ENCODE peak calls at places on chromosomes 16 and 17, in seven cellular contexts. One of them, this sample, is unnamed.

GRCh38 chr17:9056566-9056965 is 35.3 kb downstream of the NTN1 start:
- DNase-seq in stimulated activated naive CD8-positive, alpha-beta T cell treated with anti-CD3 and anti-CD28 coated beads, Interleukin-15, Interleukin-2, amounts not matched to agents 100 U/mL and 50 U/mL, for 24 hours: no peak
- DNase-seq in activated CD4-positive, alpha-beta T cell treated with anti-CD3 and anti-CD28 coated beads, Interleukin-2, amount 10 ng/mL, durations not matched to agents 7 days and 5 days: no peak
- DNase-seq in RPMI7951: no peak
- DNase-seq in NCI-H460: no peak
- DNase-seq in GM04504: no peak
- DNase-seq in AG20443: no peak
- DNase-seq in this sample: no peak

GRCh38 chr16:73192227-73192894 is 144.4 kb upstream of the ZFHX3 start:
- DNase-seq in stimulated activated naive CD8-positive, alpha-beta T cell treated with anti-CD3 and anti-CD28 coated beads, Interleukin-15, Interleukin-2, amounts not matched to agents 100 U/mL and 50 U/mL, for 24 hours: no peak
- DNase-seq in activated CD4-positive, alpha-beta T cell treated with anti-CD3 and anti-CD28 coated beads, Interleukin-2, amount 10 ng/mL, durations not matched to agents 7 days and 5 days: no peak
- DNase-seq in RPMI7951: peak
- DNase-seq in NCI-H460: no peak
- DNase-seq in GM04504: peak
- DNase-seq in AG20443: peak
- DNase-seq in this sample: no peak

GRCh38 chr16:89506791-89507191 is 1.4 kb upstream of the SPG7 start:
- DNase-seq in stimulated activated naive CD8-positive, alpha-beta T cell treated with anti-CD3 and anti-CD28 coated beads, Interleukin-15, Interleukin-2, amounts not matched to agents 100 U/mL and 50 U/mL, for 24 hours: peak
- DNase-seq in activated CD4-positive, alpha-beta T cell treated with anti-CD3 and anti-CD28 coated beads, Interleukin-2, amount 10 ng/mL, durations not matched to agents 7 days and 5 days: peak
- DNase-seq in RPMI7951: peak
- DNase-seq in NCI-H460: no peak
- DNase-seq in GM04504: no peak
- DNase-seq in AG20443: no peak
- DNase-seq in this sample: peak

GRCh38 chr16:4261557-4262172 is 11.2 kb downstream of the TFAP4 start:
- DNase-seq in stimulated activated naive CD8-positive, alpha-beta T cell treated with anti-CD3 and anti-CD28 coated beads, Interleukin-15, Interleukin-2, amounts not matched to agents 100 U/mL and 50 U/mL, for 24 hours: peak
- DNase-seq in activated CD4-positive, alpha-beta T cell treated with anti-CD3 and anti-CD28 coated beads, Interleukin-2, amount 10 ng/mL, durations not matched to agents 7 days and 5 days: peak
- DNase-seq in RPMI7951: no peak
- DNase-seq in NCI-H460: no peak
- DNase-seq in GM04504: no peak
- DNase-seq in AG20443: peak
- DNase-seq in this sample: peak

GRCh38 chr17:60585887-60586286 is 14.1 kb upstream of the PPM1D start:
- DNase-seq in stimulated activated naive CD8-positive, alpha-beta T cell treated with anti-CD3 and anti-CD28 coated beads, Interleukin-15, Interleukin-2, amounts not matched to agents 100 U/mL and 50 U/mL, for 24 hours: no peak
- DNase-seq in activated CD4-positive, alpha-beta T cell treated with anti-CD3 and anti-CD28 coated beads, Interleukin-2, amount 10 ng/mL, durations not matched to agents 7 days and 5 days: no peak
- DNase-seq in RPMI7951: no peak
- DNase-seq in NCI-H460: no peak
- DNase-seq in GM04504: no peak
- DNase-seq in AG20443: no peak
- DNase-seq in this sample: no peak

GRCh38 chr17:2344528-2344927 is 7.2 kb downstream of the SGSM2 start:
- DNase-seq in stimulated activated naive CD8-positive, alpha-beta T cell treated with anti-CD3 and anti-CD28 coated beads, Interleukin-15, Interleukin-2, amounts not matched to agents 100 U/mL and 50 U/mL, for 24 hours: no peak
- DNase-seq in activated CD4-positive, alpha-beta T cell treated with anti-CD3 and anti-CD28 coated beads, Interleukin-2, amount 10 ng/mL, durations not matched to agents 7 days and 5 days: no peak
- DNase-seq in RPMI7951: no peak
- DNase-seq in NCI-H460: no peak
- DNase-seq in GM04504: no peak
- DNase-seq in AG20443: no peak
- DNase-seq in this sample: no peak

GRCh38 chr17:76376318-76377133 is 7.9 kb upstream of the SPHK1 start:
- DNase-seq in stimulated activated naive CD8-positive, alpha-beta T cell treated with anti-CD3 and anti-CD28 coated beads, Interleukin-15, Interleukin-2, amounts not matched to agents 100 U/mL and 50 U/mL, for 24 hours: no peak
- DNase-seq in activated CD4-positive, alpha-beta T cell treated with anti-CD3 and anti-CD28 coated beads, Interleukin-2, amount 10 ng/mL, durations not matched to agents 7 days and 5 days: no peak
- DNase-seq in RPMI7951: no peak
- DNase-seq in NCI-H460: no peak
- DNase-seq in GM04504: no peak
- DNase-seq in AG20443: no peak
- DNase-seq in this sample: no peak

GRCh38 chr16:27748868-27749546 is 199.1 kb downstream of the KATNIP start:
- DNase-seq in stimulated activated naive CD8-positive, alpha-beta T cell treated with anti-CD3 and anti-CD28 coated beads, Interleukin-15, Interleukin-2, amounts not matched to agents 100 U/mL and 50 U/mL, for 24 hours: peak
- DNase-seq in activated CD4-positive, alpha-beta T cell treated with anti-CD3 and anti-CD28 coated beads, Interleukin-2, amount 10 ng/mL, durations not matched to agents 7 days and 5 days: peak
- DNase-seq in RPMI7951: peak
- DNase-seq in NCI-H460: peak
- DNase-seq in GM04504: peak
- DNase-seq in AG20443: peak
- DNase-seq in this sample: no peak

GRCh38 chr16:30183961-30184429 is 593 bp downstream of the CORO1A start:
- DNase-seq in stimulated activated naive CD8-positive, alpha-beta T cell treated with anti-CD3 and anti-CD28 coated beads, Interleukin-15, Interleukin-2, amounts not matched to agents 100 U/mL and 50 U/mL, for 24 hours: peak
- DNase-seq in activated CD4-positive, alpha-beta T cell treated with anti-CD3 and anti-CD28 coated beads, Interleukin-2, amount 10 ng/mL, durations not matched to agents 7 days and 5 days: peak
- DNase-seq in RPMI7951: no peak
- DNase-seq in NCI-H460: no peak
- DNase-seq in GM04504: no peak
- DNase-seq in AG20443: peak
- DNase-seq in this sample: peak

GRCh38 chr17:17570207-17570797 is 21.2 kb downstream of the PEMT start:
- DNase-seq in stimulated activated naive CD8-positive, alpha-beta T cell treated with anti-CD3 and anti-CD28 coated beads, Interleukin-15, Interleukin-2, amounts not matched to agents 100 U/mL and 50 U/mL, for 24 hours: no peak
- DNase-seq in activated CD4-positive, alpha-beta T cell treated with anti-CD3 and anti-CD28 coated beads, Interleukin-2, amount 10 ng/mL, durations not matched to agents 7 days and 5 days: no peak
- DNase-seq in RPMI7951: peak
- DNase-seq in NCI-H460: peak
- DNase-seq in GM04504: no peak
- DNase-seq in AG20443: peak
- DNase-seq in this sample: peak

GRCh38 chr17:68614718-68615117 is 13.6 kb upstream of the FAM20A start:
- DNase-seq in stimulated activated naive CD8-positive, alpha-beta T cell treated with anti-CD3 and anti-CD28 coated beads, Interleukin-15, Interleukin-2, amounts not matched to agents 100 U/mL and 50 U/mL, for 24 hours: no peak
- DNase-seq in activated CD4-positive, alpha-beta T cell treated with anti-CD3 and anti-CD28 coated beads, Interleukin-2, amount 10 ng/mL, durations not matched to agents 7 days and 5 days: no peak
- DNase-seq in RPMI7951: no peak
- DNase-seq in NCI-H460: no peak
- DNase-seq in GM04504: no peak
- DNase-seq in AG20443: no peak
- DNase-seq in this sample: no peak

GRCh38 chr16:20871935-20872815 is 28.0 kb downstream of the DCUN1D3 start:
- DNase-seq in stimulated activated naive CD8-positive, alpha-beta T cell treated with anti-CD3 and anti-CD28 coated beads, Interleukin-15, Interleukin-2, amounts not matched to agents 100 U/mL and 50 U/mL, for 24 hours: no peak
- DNase-seq in activated CD4-positive, alpha-beta T cell treated with anti-CD3 and anti-CD28 coated beads, Interleukin-2, amount 10 ng/mL, durations not matched to agents 7 days and 5 days: no peak
- DNase-seq in RPMI7951: no peak
- DNase-seq in NCI-H460: no peak
- DNase-seq in GM04504: no peak
- DNase-seq in AG20443: no peak
- DNase-seq in this sample: no peak

GRCh38 chr16:12588510-12588909 is 215.2 kb downstream of the CPPED1 start:
- DNase-seq in stimulated activated naive CD8-positive, alpha-beta T cell treated with anti-CD3 and anti-CD28 coated beads, Interleukin-15, Interleukin-2, amounts not matched to agents 100 U/mL and 50 U/mL, for 24 hours: no peak
- DNase-seq in activated CD4-positive, alpha-beta T cell treated with anti-CD3 and anti-CD28 coated beads, Interleukin-2, amount 10 ng/mL, durations not matched to agents 7 days and 5 days: no peak
- DNase-seq in RPMI7951: no peak
- DNase-seq in NCI-H460: no peak
- DNase-seq in GM04504: no peak
- DNase-seq in AG20443: no peak
- DNase-seq in this sample: no peak

GRCh38 chr16:79767597-79768280 is 167.2 kb upstream of the MAF start:
- DNase-seq in stimulated activated naive CD8-positive, alpha-beta T cell treated with anti-CD3 and anti-CD28 coated beads, Interleukin-15, Interleukin-2, amounts not matched to agents 100 U/mL and 50 U/mL, for 24 hours: no peak
- DNase-seq in activated CD4-positive, alpha-beta T cell treated with anti-CD3 and anti-CD28 coated beads, Interleukin-2, amount 10 ng/mL, durations not matched to agents 7 days and 5 days: no peak
- DNase-seq in RPMI7951: peak
- DNase-seq in NCI-H460: peak
- DNase-seq in GM04504: peak
- DNase-seq in AG20443: peak
- DNase-seq in this sample: no peak

GRCh38 chr16:25093208-25094061 is 18.1 kb upstream of the LCMT1 start:
- DNase-seq in stimulated activated naive CD8-positive, alpha-beta T cell treated with anti-CD3 and anti-CD28 coated beads, Interleukin-15, Interleukin-2, amounts not matched to agents 100 U/mL and 50 U/mL, for 24 hours: no peak
- DNase-seq in activated CD4-positive, alpha-beta T cell treated with anti-CD3 and anti-CD28 coated beads, Interleukin-2, amount 10 ng/mL, durations not matched to agents 7 days and 5 days: no peak
- DNase-seq in RPMI7951: no peak
- DNase-seq in NCI-H460: no peak
- DNase-seq in GM04504: no peak
- DNase-seq in AG20443: no peak
- DNase-seq in this sample: peak

GRCh38 chr17:66523378-66524174 is 221.2 kb downstream of the PRKCA start:
- DNase-seq in stimulated activated naive CD8-positive, alpha-beta T cell treated with anti-CD3 and anti-CD28 coated beads, Interleukin-15, Interleukin-2, amounts not matched to agents 100 U/mL and 50 U/mL, for 24 hours: no peak
- DNase-seq in activated CD4-positive, alpha-beta T cell treated with anti-CD3 and anti-CD28 coated beads, Interleukin-2, amount 10 ng/mL, durations not matched to agents 7 days and 5 days: no peak
- DNase-seq in RPMI7951: no peak
- DNase-seq in NCI-H460: no peak
- DNase-seq in GM04504: no peak
- DNase-seq in AG20443: peak
- DNase-seq in this sample: no peak

GRCh38 chr17:83201206-83202001 is 122.0 kb downstream of the METRNL start:
- DNase-seq in stimulated activated naive CD8-positive, alpha-beta T cell treated with anti-CD3 and anti-CD28 coated beads, Interleukin-15, Interleukin-2, amounts not matched to agents 100 U/mL and 50 U/mL, for 24 hours: no peak
- DNase-seq in activated CD4-positive, alpha-beta T cell treated with anti-CD3 and anti-CD28 coated beads, Interleukin-2, amount 10 ng/mL, durations not matched to agents 7 days and 5 days: peak
- DNase-seq in RPMI7951: no peak
- DNase-seq in NCI-H460: no peak
- DNase-seq in GM04504: no peak
- DNase-seq in AG20443: no peak
- DNase-seq in this sample: no peak

GRCh38 chr16:75379911-75380847 is 53.1 kb downstream of the CFDP1 start:
- DNase-seq in stimulated activated naive CD8-positive, alpha-beta T cell treated with anti-CD3 and anti-CD28 coated beads, Interleukin-15, Interleukin-2, amounts not matched to agents 100 U/mL and 50 U/mL, for 24 hours: peak
- DNase-seq in activated CD4-positive, alpha-beta T cell treated with anti-CD3 and anti-CD28 coated beads, Interleukin-2, amount 10 ng/mL, durations not matched to agents 7 days and 5 days: peak
- DNase-seq in RPMI7951: peak
- DNase-seq in NCI-H460: no peak
- DNase-seq in GM04504: no peak
- DNase-seq in AG20443: no peak
- DNase-seq in this sample: peak

GRCh38 chr16:53147500-53148065 is 92.8 kb downstream of the CHD9 start:
- DNase-seq in stimulated activated naive CD8-positive, alpha-beta T cell treated with anti-CD3 and anti-CD28 coated beads, Interleukin-15, Interleukin-2, amounts not matched to agents 100 U/mL and 50 U/mL, for 24 hours: no peak
- DNase-seq in activated CD4-positive, alpha-beta T cell treated with anti-CD3 and anti-CD28 coated beads, Interleukin-2, amount 10 ng/mL, durations not matched to agents 7 days and 5 days: no peak
- DNase-seq in RPMI7951: no peak
- DNase-seq in NCI-H460: no peak
- DNase-seq in GM04504: no peak
- DNase-seq in AG20443: no peak
- DNase-seq in this sample: no peak

GRCh38 chr16:2751577-2752034 is 832 bp upstream of the SRRM2 start:
- DNase-seq in stimulated activated naive CD8-positive, alpha-beta T cell treated with anti-CD3 and anti-CD28 coated beads, Interleukin-15, Interleukin-2, amounts not matched to agents 100 U/mL and 50 U/mL, for 24 hours: no peak
- DNase-seq in activated CD4-positive, alpha-beta T cell treated with anti-CD3 and anti-CD28 coated beads, Interleukin-2, amount 10 ng/mL, durations not matched to agents 7 days and 5 days: no peak
- DNase-seq in RPMI7951: no peak
- DNase-seq in NCI-H460: no peak
- DNase-seq in GM04504: no peak
- DNase-seq in AG20443: no peak
- DNase-seq in this sample: no peak

GRCh38 chr17:45813051-45813731 is 29.1 kb downstream of the CRHR1 start:
- DNase-seq in stimulated activated naive CD8-positive, alpha-beta T cell treated with anti-CD3 and anti-CD28 coated beads, Interleukin-15, Interleukin-2, amounts not matched to agents 100 U/mL and 50 U/mL, for 24 hours: no peak
- DNase-seq in activated CD4-positive, alpha-beta T cell treated with anti-CD3 and anti-CD28 coated beads, Interleukin-2, amount 10 ng/mL, durations not matched to agents 7 days and 5 days: no peak
- DNase-seq in RPMI7951: no peak
- DNase-seq in NCI-H460: no peak
- DNase-seq in GM04504: no peak
- DNase-seq in AG20443: no peak
- DNase-seq in this sample: no peak

GRCh38 chr16:75455677-75456076 is 8.8 kb downstream of the TMEM170A start:
- DNase-seq in stimulated activated naive CD8-positive, alpha-beta T cell treated with anti-CD3 and anti-CD28 coated beads, Interleukin-15, Interleukin-2, amounts not matched to agents 100 U/mL and 50 U/mL, for 24 hours: no peak
- DNase-seq in activated CD4-positive, alpha-beta T cell treated with anti-CD3 and anti-CD28 coated beads, Interleukin-2, amount 10 ng/mL, durations not matched to agents 7 days and 5 days: no peak
- DNase-seq in RPMI7951: no peak
- DNase-seq in NCI-H460: no peak
- DNase-seq in GM04504: no peak
- DNase-seq in AG20443: no peak
- DNase-seq in this sample: no peak

GRCh38 chr16:61834082-61834481 is 202.2 kb downstream of the CDH8 start:
- DNase-seq in stimulated activated naive CD8-positive, alpha-beta T cell treated with anti-CD3 and anti-CD28 coated beads, Interleukin-15, Interleukin-2, amounts not matched to agents 100 U/mL and 50 U/mL, for 24 hours: no peak
- DNase-seq in activated CD4-positive, alpha-beta T cell treated with anti-CD3 and anti-CD28 coated beads, Interleukin-2, amount 10 ng/mL, durations not matched to agents 7 days and 5 days: no peak
- DNase-seq in RPMI7951: no peak
- DNase-seq in NCI-H460: no peak
- DNase-seq in GM04504: no peak
- DNase-seq in AG20443: peak
- DNase-seq in this sample: no peak

GRCh38 chr16:4179020-4179419 is 62.8 kb upstream of the ADCY9 start:
- DNase-seq in stimulated activated naive CD8-positive, alpha-beta T cell treated with anti-CD3 and anti-CD28 coated beads, Interleukin-15, Interleukin-2, amounts not matched to agents 100 U/mL and 50 U/mL, for 24 hours: no peak
- DNase-seq in activated CD4-positive, alpha-beta T cell treated with anti-CD3 and anti-CD28 coated beads, Interleukin-2, amount 10 ng/mL, durations not matched to agents 7 days and 5 days: no peak
- DNase-seq in RPMI7951: no peak
- DNase-seq in NCI-H460: no peak
- DNase-seq in GM04504: no peak
- DNase-seq in AG20443: peak
- DNase-seq in this sample: no peak

GRCh38 chr17:14464741-14465140 is 163.9 kb downstream of the HS3ST3B1 start:
- DNase-seq in stimulated activated naive CD8-positive, alpha-beta T cell treated with anti-CD3 and anti-CD28 coated beads, Interleukin-15, Interleukin-2, amounts not matched to agents 100 U/mL and 50 U/mL, for 24 hours: no peak
- DNase-seq in activated CD4-positive, alpha-beta T cell treated with anti-CD3 and anti-CD28 coated beads, Interleukin-2, amount 10 ng/mL, durations not matched to agents 7 days and 5 days: no peak
- DNase-seq in RPMI7951: peak
- DNase-seq in NCI-H460: no peak
- DNase-seq in GM04504: peak
- DNase-seq in AG20443: peak
- DNase-seq in this sample: no peak

GRCh38 chr16:11683140-11683539 is 14.9 kb downstream of the SNN start:
- DNase-seq in stimulated activated naive CD8-positive, alpha-beta T cell treated with anti-CD3 and anti-CD28 coated beads, Interleukin-15, Interleukin-2, amounts not matched to agents 100 U/mL and 50 U/mL, for 24 hours: no peak
- DNase-seq in activated CD4-positive, alpha-beta T cell treated with anti-CD3 and anti-CD28 coated beads, Interleukin-2, amount 10 ng/mL, durations not matched to agents 7 days and 5 days: no peak
- DNase-seq in RPMI7951: no peak
- DNase-seq in NCI-H460: no peak
- DNase-seq in GM04504: no peak
- DNase-seq in AG20443: no peak
- DNase-seq in this sample: no peak

GRCh38 chr16:71788578-71788977 is 20.1 kb downstream of the AP1G1 start:
- DNase-seq in stimulated activated naive CD8-positive, alpha-beta T cell treated with anti-CD3 and anti-CD28 coated beads, Interleukin-15, Interleukin-2, amounts not matched to agents 100 U/mL and 50 U/mL, for 24 hours: no peak
- DNase-seq in activated CD4-positive, alpha-beta T cell treated with anti-CD3 and anti-CD28 coated beads, Interleukin-2, amount 10 ng/mL, durations not matched to agents 7 days and 5 days: no peak
- DNase-seq in RPMI7951: no peak
- DNase-seq in NCI-H460: no peak
- DNase-seq in GM04504: no peak
- DNase-seq in AG20443: no peak
- DNase-seq in this sample: no peak

GRCh38 chr17:27701963-27702362 is 71.0 kb downstream of the LGALS9 start:
- DNase-seq in stimulated activated naive CD8-positive, alpha-beta T cell treated with anti-CD3 and anti-CD28 coated beads, Interleukin-15, Interleukin-2, amounts not matched to agents 100 U/mL and 50 U/mL, for 24 hours: no peak
- DNase-seq in activated CD4-positive, alpha-beta T cell treated with anti-CD3 and anti-CD28 coated beads, Interleukin-2, amount 10 ng/mL, durations not matched to agents 7 days and 5 days: no peak
- DNase-seq in RPMI7951: no peak
- DNase-seq in NCI-H460: no peak
- DNase-seq in GM04504: no peak
- DNase-seq in AG20443: no peak
- DNase-seq in this sample: no peak

GRCh38 chr17:5364156-5364555 is 55.3 kb downstream of the NUP88 start:
- DNase-seq in stimulated activated naive CD8-positive, alpha-beta T cell treated with anti-CD3 and anti-CD28 coated beads, Interleukin-15, Interleukin-2, amounts not matched to agents 100 U/mL and 50 U/mL, for 24 hours: no peak
- DNase-seq in activated CD4-positive, alpha-beta T cell treated with anti-CD3 and anti-CD28 coated beads, Interleukin-2, amount 10 ng/mL, durations not matched to agents 7 days and 5 days: no peak
- DNase-seq in RPMI7951: no peak
- DNase-seq in NCI-H460: no peak
- DNase-seq in GM04504: peak
- DNase-seq in AG20443: peak
- DNase-seq in this sample: no peak

GRCh38 chr16:72673118-72673517 is 374.8 kb downstream of the ZFHX3 start:
- DNase-seq in stimulated activated naive CD8-positive, alpha-beta T cell treated with anti-CD3 and anti-CD28 coated beads, Interleukin-15, Interleukin-2, amounts not matched to agents 100 U/mL and 50 U/mL, for 24 hours: no peak
- DNase-seq in activated CD4-positive, alpha-beta T cell treated with anti-CD3 and anti-CD28 coated beads, Interleukin-2, amount 10 ng/mL, durations not matched to agents 7 days and 5 days: no peak
- DNase-seq in RPMI7951: no peak
- DNase-seq in NCI-H460: no peak
- DNase-seq in GM04504: no peak
- DNase-seq in AG20443: no peak
- DNase-seq in this sample: no peak

GRCh38 chr17:29154516-29155234 is 25.5 kb downstream of the MYO18A start:
- DNase-seq in stimulated activated naive CD8-positive, alpha-beta T cell treated with anti-CD3 and anti-CD28 coated beads, Interleukin-15, Interleukin-2, amounts not matched to agents 100 U/mL and 50 U/mL, for 24 hours: peak
- DNase-seq in activated CD4-positive, alpha-beta T cell treated with anti-CD3 and anti-CD28 coated beads, Interleukin-2, amount 10 ng/mL, durations not matched to agents 7 days and 5 days: no peak
- DNase-seq in RPMI7951: peak
- DNase-seq in NCI-H460: no peak
- DNase-seq in GM04504: no peak
- DNase-seq in AG20443: peak
- DNase-seq in this sample: peak

This sample was measured in DND-41.